ENCODE peak calls at places on chromosomes 3 and 15, in six cellular contexts. O is CD8-positive, alpha-beta memory T cell; H is NCI-H1092; T is fibroblast of the aortic adventitia; L is HS-5; Y is tibial artery. N is an unnamed sample.

GRCh38 chr15:51267714-51268105 is 70.7 kb downstream of the CYP19A1 start:
- DNase-seq in O (no peak), L (no peak), T (no peak), Y (no peak), H (no peak), N (no peak)

GRCh38 chr15:95175914-95176658 is 944.7 kb downstream of the MCTP2 start:
- DNase-seq in Y (no peak), T (peak), L (peak), O (no peak), H (no peak), N (no peak)

GRCh38 chr15:81056276-81056675 is 55.6 kb downstream of the TLNRD1 start:
- DNase-seq in T (no peak), H (no peak), L (no peak), Y (no peak), O (no peak), N (no peak)

GRCh38 chr15:64572856-64573255 is 112.5 kb downstream of the ZNF609 start:
- DNase-seq in Y (no peak), L (no peak), T (no peak), H (no peak), O (no peak), N (no peak)

GRCh38 chr3:82281205-82281604 is 519.8 kb upstream of the GBE1 start:
- DNase-seq in O (no peak), H (no peak), L (no peak), T (no peak), Y (no peak), N (no peak)

GRCh38 chr3:109548192-109548938 is 211.0 kb upstream of the DPPA4 start:
- DNase-seq in O (no peak), H (no peak), Y (no peak), L (peak), T (no peak), N (no peak)

GRCh38 chr3:58071480-58071971 is 63.3 kb downstream of the FLNB start:
- DNase-seq in L (no peak), H (no peak), Y (no peak), T (no peak), O (no peak), N (no peak)

GRCh38 chr3:66463734-66464511 is 36.9 kb downstream of the LRIG1 start:
- DNase-seq in H (no peak), Y (no peak), L (no peak), O (no peak), T (no peak), N (no peak)

GRCh38 chr15:70258369-70259029 is 160.8 kb upstream of the TLE3 start:
- DNase-seq in H (no peak), T (no peak), O (peak), L (no peak), Y (no peak), N (no peak)

GRCh38 chr3:130700541-130700940 is 46.1 kb downstream of the PIK3R4 start:
- DNase-seq in Y (no peak), L (no peak), H (no peak), T (peak), O (no peak), N (no peak)

GRCh38 chr15:25239471-25240345 is 199.1 kb downstream of the UBE3A start:
- DNase-seq in L (no peak), H (no peak), O (no peak), Y (peak), T (no peak), N (no peak)

GRCh38 chr3:195120199-195120556 is 150.8 kb downstream of the XXYLT1 start:
- DNase-seq in O (no peak), L (no peak), Y (no peak), T (no peak), H (no peak), N (no peak)

GRCh38 chr3:53269888-53270880 is 14.4 kb upstream of the TKT start:
- DNase-seq in Y (peak), H (no peak), T (peak), L (peak), O (no peak), N (peak)

GRCh38 chr15:27668471-27669220 is 430.5 kb downstream of the OCA2 start:
- DNase-seq in L (no peak), O (no peak), Y (no peak), H (no peak), T (no peak), N (no peak)

GRCh38 chr3:160771811-160772459 is 15.9 kb downstream of the PPM1L start:
- DNase-seq in H (no peak), O (no peak), Y (no peak), T (no peak), L (no peak), N (no peak)

GRCh38 chr3:124791142-124791541 is 60.9 kb downstream of the UMPS start:
- DNase-seq in H (no peak), T (peak), L (no peak), Y (no peak), O (no peak), N (no peak)

GRCh38 chr15:27648359-27648758 is 450.8 kb downstream of the OCA2 start:
- DNase-seq in O (no peak), Y (no peak), T (no peak), L (no peak), H (no peak), N (no peak)

GRCh38 chr3:195849322-195850074 is 37.8 kb upstream of the MUC4 start:
- DNase-seq in O (peak), T (no peak), H (no peak), Y (no peak), L (no peak), N (no peak)

GRCh38 chr3:44995142-44995770 is 19.2 kb downstream of the EXOSC7 start:
- DNase-seq in Y (peak), O (no peak), H (peak), L (no peak), T (peak), N (no peak)

GRCh38 chr3:47003461-47004368 is 24.2 kb downstream of the NBEAL2 start:
- DNase-seq in H (no peak), T (no peak), L (no peak), O (no peak), Y (peak), N (no peak)

GRCh38 chr3:52013802-52014598 is 18.3 kb upstream of the RPL29 start:
- DNase-seq in T (no peak), O (no peak), L (no peak), Y (no peak), H (no peak), N (no peak)

GRCh38 chr3:52403271-52403841 is 41.5 kb downstream of the SEMA3G start:
- DNase-seq in O (no peak), T (no peak), Y (peak), H (no peak), L (no peak), N (no peak)

GRCh38 chr3:28349397-28350000 is 875 bp upstream of the AZI2 start:
- DNase-seq in T (peak), L (peak), O (no peak), H (no peak), Y (no peak), N (no peak)

GRCh38 chr3:114928989-114929620 is 218.0 kb downstream of the ZBTB20 start:
- DNase-seq in H (no peak), O (no peak), Y (no peak), L (no peak), T (no peak), N (no peak)

GRCh38 chr3:124767259-124767658 is 37.0 kb downstream of the UMPS start:
- DNase-seq in L (no peak), O (no peak), H (no peak), T (no peak), Y (no peak), N (no peak)

GRCh38 chr3:136350132-136350531 is 100.0 kb downstream of the PCCB start:
- DNase-seq in O (no peak), T (peak), L (peak), H (no peak), Y (no peak), N (peak)

GRCh38 chr15:35117508-35118280 is 32.6 kb upstream of the NANOGP8 start:
- DNase-seq in Y (no peak), L (no peak), T (no peak), O (no peak), H (no peak), N (no peak)

GRCh38 chr3:156522673-156523072 is 32.2 kb downstream of the SSR3 start:
- DNase-seq in L (no peak), Y (no peak), T (no peak), O (no peak), H (no peak), N (no peak)

GRCh38 chr3:68007621-68008226 is 353.3 kb upstream of the SUCLG2 start:
- DNase-seq in T (no peak), Y (no peak), H (no peak), O (peak), L (no peak), N (no peak)

GRCh38 chr15:24054547-24055245 is 367.6 kb upstream of the NDN start:
- DNase-seq in Y (no peak), O (no peak), H (no peak), L (no peak), T (no peak), N (no peak)